ENCODE peak calls at places on chromosomes 13 and 19, in five cellular contexts. U is IMR-90, F is GM12878, Y is SK-N-SH, Z is K562. D is an unnamed sample.

GRCh38 chr19:50005428-50005827 is 19.7 kb downstream of the VRK3 start:
- DNase-seq in U (no peak), F (peak), Y (no peak), Z (no peak), D (no peak)

GRCh38 chr13:83350569-83350968 is 531.7 kb downstream of the SLITRK1 start:
- DNase-seq in U (peak), F (no peak), Y (no peak), Z (no peak), D (no peak)

GRCh38 chr19:29293736-29294342 is 80.9 kb upstream of the UQCRFS1 start:
- DNase-seq in U (no peak), F (no peak), Y (no peak), Z (no peak), D (no peak)

GRCh38 chr13:92390217-92390616 is 836.4 kb upstream of the GPC6 start:
- DNase-seq in U (no peak), F (no peak), Y (no peak), Z (no peak), D (no peak)

GRCh38 chr13:80664930-80665329 is 324.0 kb upstream of the SPRY2 start:
- DNase-seq in U (no peak), F (no peak), Y (no peak), Z (no peak), D (no peak)

GRCh38 chr19:45352062-45352461 is 11.5 kb downstream of the KLC3 start:
- DNase-seq in U (no peak), F (no peak), Y (no peak), Z (no peak), D (no peak)

GRCh38 chr19:37931941-37932655 is 25.1 kb downstream of the SIPA1L3 start:
- DNase-seq in U (peak), F (no peak), Y (no peak), Z (no peak), D (peak)

GRCh38 chr13:41827507-41828213 is 133.2 kb downstream of the VWA8 start:
- DNase-seq in U (peak), F (no peak), Y (no peak), Z (no peak), D (no peak)

GRCh38 chr13:94917814-94918213 is 205.5 kb upstream of the SOX21 start:
- DNase-seq in U (no peak), F (no peak), Y (no peak), Z (no peak), D (no peak)

GRCh38 chr13:75798353-75799245 is 162.5 kb downstream of the LMO7 start:
- DNase-seq in U (peak), F (no peak), Y (no peak), Z (no peak), D (no peak)

GRCh38 chr19:31874313-31874712 is 471.1 kb upstream of the ZNF507 start:
- DNase-seq in U (no peak), F (no peak), Y (no peak), Z (no peak), D (no peak)

GRCh38 chr19:5321851-5322681 is 18.5 kb downstream of the PTPRS start:
- DNase-seq in U (no peak), F (peak), Y (peak), Z (peak), D (no peak)

GRCh38 chr19:15419413-15420025 is 731 bp upstream of the AKAP8L start:
- DNase-seq in U (no peak), F (no peak), Y (no peak), Z (no peak), D (no peak)

GRCh38 chr13:102136735-102137296 is 265.0 kb downstream of the FGF14 start:
- DNase-seq in U (no peak), F (no peak), Y (no peak), Z (no peak), D (no peak)

GRCh38 chr19:28610731-28611130 is 602.2 kb downstream of the UQCRFS1 start:
- DNase-seq in U (no peak), F (no peak), Y (no peak), Z (no peak), D (no peak)

GRCh38 chr13:114018461-114019055 is 44.7 kb upstream of the C13orf46 start:
- DNase-seq in U (no peak), F (no peak), Y (no peak), Z (no peak), D (no peak)

GRCh38 chr13:113803409-113804016 is 44.5 kb downstream of the TMEM255B start:
- DNase-seq in U (no peak), F (no peak), Y (no peak), Z (no peak), D (no peak)

GRCh38 chr19:49436381-49437017 is 4.8 kb downstream of the SLC17A7 start:
- DNase-seq in U (no peak), F (no peak), Y (peak), Z (peak), D (no peak)

GRCh38 chr19:49640113-49640898 is at the start of gene RRAS:
- DNase-seq in U (peak), F (peak), Y (peak), Z (peak), D (peak)

GRCh38 chr13:67117010-67117550 is 113.1 kb downstream of the PCDH9 start:
- DNase-seq in U (no peak), F (no peak), Y (no peak), Z (no peak), D (no peak)

GRCh38 chr13:113596321-113597200 is 12.0 kb downstream of the TFDP1 start:
- DNase-seq in U (no peak), F (no peak), Y (no peak), Z (no peak), D (no peak)

GRCh38 chr19:45160870-45161714 is at the start of gene NKPD1:
- DNase-seq in U (no peak), F (no peak), Y (no peak), Z (no peak), D (no peak)

GRCh38 chr19:30587869-30588268 is 215.7 kb downstream of the ZNF536 start:
- DNase-seq in U (no peak), F (no peak), Y (no peak), Z (no peak), D (no peak)

GRCh38 chr19:16324384-16325160 is at the start of gene KLF2:
- DNase-seq in U (peak), F (no peak), Y (peak), Z (peak), D (peak)

GRCh38 chr13:100608906-100609305 is 20.3 kb upstream of the GGACT start:
- DNase-seq in U (no peak), F (peak), Y (no peak), Z (peak), D (no peak)

GRCh38 chr13:44278164-44278563 is 95.5 kb upstream of the SERP2 start:
- DNase-seq in U (no peak), F (no peak), Y (no peak), Z (no peak), D (no peak)

GRCh38 chr13:46885018-46885417 is 11.8 kb downstream of the HTR2A start:
- DNase-seq in U (peak), F (no peak), Y (no peak), Z (no peak), D (no peak)

DNA sequence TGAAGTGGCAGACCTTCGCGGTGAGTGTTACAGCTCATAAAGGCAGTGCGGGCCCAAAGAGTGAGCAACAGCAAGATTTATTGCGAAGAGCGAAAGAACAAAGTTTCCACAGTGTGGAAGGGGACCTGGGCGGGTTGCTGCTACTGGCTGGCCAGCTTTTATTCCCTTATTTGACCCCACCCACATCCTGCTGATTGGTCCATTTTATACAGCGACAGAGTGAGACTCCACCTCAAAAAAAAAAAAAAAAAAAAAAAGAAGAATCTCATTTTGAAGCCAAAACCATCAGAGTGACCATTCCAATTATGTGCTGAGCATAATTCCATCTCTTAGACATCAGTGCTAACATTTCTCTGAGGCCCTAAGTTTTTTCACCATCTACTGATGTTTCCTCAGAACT is 1.9 kb upstream of the ZNF552 start:
- DNase-seq in U (no peak), F (no peak), Y (no peak), Z (no peak), D (no peak)
- TF ChIP-seq MXI1 in U (no peak), F (no peak), Y (no peak), Z (no peak), D (no peak)

GRCh38 chr19:2589441-2589840 is 113.1 kb downstream of the GNG7 start:
- DNase-seq in U (no peak), F (no peak), Y (no peak), Z (no peak), D (no peak)
- TF ChIP-seq MXI1 in U (no peak), F (no peak), Y (no peak), Z (no peak), D (no peak)

DNA sequence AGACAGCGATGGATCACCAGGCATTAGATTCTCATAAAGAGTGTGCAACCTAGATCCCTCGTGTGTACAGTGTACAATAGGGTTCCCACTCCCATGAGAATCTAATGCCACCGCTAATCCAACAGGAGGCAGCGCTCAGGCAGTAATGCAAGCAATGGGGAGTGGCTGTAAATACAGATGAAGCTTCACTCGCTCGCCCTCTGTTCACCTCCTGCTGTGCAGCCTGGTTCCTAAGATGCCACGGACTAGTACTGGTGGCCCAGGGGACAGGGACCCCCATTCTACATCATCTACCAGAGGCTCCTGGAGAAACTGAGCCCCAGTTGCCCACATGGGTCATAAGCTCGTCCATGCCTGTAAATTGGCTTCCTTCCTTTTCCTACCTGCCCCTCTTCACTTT is 8.0 kb downstream of the CLEC4M start:
- DNase-seq in U (no peak), F (no peak), Y (no peak), Z (no peak), D (no peak)
- TF ChIP-seq MXI1 in U (no peak), F (no peak), Y (no peak), Z (no peak), D (no peak)

GRCh38 chr13:111659842-111660241 is 339.4 kb downstream of the TEX29 start:
- DNase-seq in U (no peak), F (no peak), Y (no peak), Z (no peak), D (no peak)

GRCh38 chr13:111659236-111659635 is 338.8 kb downstream of the TEX29 start:
- DNase-seq in U (no peak), F (no peak), Y (no peak), Z (no peak), D (no peak)

GRCh38 chr13:111657013-111657412 is 336.6 kb downstream of the TEX29 start:
- DNase-seq in U (no peak), F (no peak), Y (no peak), Z (no peak), D (no peak)

GRCh38 chr13:111656439-111656838 is 336.0 kb downstream of the TEX29 start:
- DNase-seq in U (no peak), F (no peak), Y (no peak), Z (no peak), D (no peak)

DNA sequence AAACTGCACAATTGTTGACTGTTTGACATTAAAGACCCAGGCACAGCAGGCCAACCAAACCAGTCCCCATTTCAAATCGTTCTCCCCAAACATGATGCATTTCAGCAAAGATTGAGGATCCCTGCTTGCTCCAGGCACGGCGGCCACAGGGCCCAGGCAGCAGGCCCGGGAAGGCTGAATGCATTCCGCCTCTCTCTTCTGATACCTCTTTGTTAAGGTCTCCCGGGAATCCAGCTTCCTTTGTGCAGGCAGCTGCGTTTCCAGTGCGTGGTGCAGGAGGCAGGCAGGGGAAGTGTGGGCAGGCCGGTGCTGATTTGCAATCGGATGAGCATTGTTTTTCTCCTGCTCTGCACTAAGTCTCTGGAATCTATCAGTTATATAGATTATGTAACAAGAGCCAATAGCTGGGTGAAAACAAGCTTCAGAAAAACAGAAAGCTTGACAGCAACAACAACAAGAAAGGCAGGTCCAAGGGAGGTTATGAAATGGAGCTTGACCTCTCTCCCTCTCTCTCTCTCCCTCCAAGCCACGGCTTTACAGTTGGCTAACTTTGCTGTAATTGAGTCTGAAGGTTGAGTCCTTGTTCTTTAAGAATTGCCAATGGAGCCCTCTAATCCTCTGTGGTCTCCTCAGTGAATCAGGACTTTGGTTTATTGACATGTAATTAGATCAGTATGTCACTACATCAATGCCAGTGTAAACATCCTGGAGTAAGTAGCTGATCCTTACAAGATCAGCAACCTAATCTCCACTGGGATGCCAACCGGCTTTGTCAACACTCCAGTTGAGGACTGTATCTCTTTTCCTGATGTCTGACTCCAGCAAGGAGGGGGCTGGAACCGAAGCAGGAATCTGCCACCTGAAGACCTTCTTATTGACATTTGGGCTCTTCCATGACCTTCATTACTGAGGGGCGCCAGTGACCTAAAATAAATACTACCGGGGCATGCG is 338.0 kb downstream of the TEX29 start:
- DNase-seq in U (no peak), F (no peak), Y (no peak), Z (no peak), D (no peak)
- TF ChIP-seq MXI1 in U (no peak), F (no peak), Y (no peak), Z (no peak), D (no peak)

DNA sequence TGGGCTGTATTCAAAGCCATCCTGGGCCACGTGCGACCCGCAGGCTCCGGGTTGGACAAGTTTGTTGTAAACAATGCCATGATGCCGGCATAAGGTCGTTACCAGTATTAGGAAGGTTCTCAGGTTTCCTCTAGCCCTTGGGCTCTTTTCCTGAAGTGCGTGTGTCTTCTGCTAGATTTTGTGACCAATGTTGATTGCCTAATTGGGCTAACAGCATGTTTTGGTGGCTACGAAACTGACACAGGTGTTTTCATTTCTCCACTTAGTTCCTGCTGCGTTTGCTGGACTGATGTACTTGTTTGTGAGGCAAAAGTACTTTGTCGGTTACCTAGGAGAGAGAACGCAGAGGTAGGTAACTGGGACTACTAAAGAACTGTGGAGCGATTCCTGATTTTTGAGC is 20.3 kb downstream of the ALOX5AP start:
- DNase-seq in U (no peak), F (no peak), Y (no peak), Z (no peak), D (no peak)
- TF ChIP-seq MXI1 in U (no peak), F (no peak), Y (no peak), Z (no peak), D (no peak)

D was measured in HepG2.